ENCODE peak calls at places on chromosomes 3 and 15, in four cellular contexts. One of them, this sample, is unnamed.

GRCh38 chr15:29242466-29243242 is 27.0 kb downstream of the NSMCE3 start:
- DNase-seq in astrocyte of the spinal cord: no peak
- DNase-seq in Panc1: no peak
- DNase-seq in RWPE2: no peak
- DNase-seq in this sample: no peak

GRCh38 chr3:139309880-139310279 is 33.9 kb upstream of the MRPS22 start:
- DNase-seq in RWPE2: no peak
- DNase-seq in Panc1: no peak
- DNase-seq in astrocyte of the spinal cord: peak
- DNase-seq in this sample: no peak

GRCh38 chr3:136818191-136818850 is 605 bp upstream of the SLC35G2 start:
- DNase-seq in RWPE2: no peak
- DNase-seq in Panc1: peak
- DNase-seq in astrocyte of the spinal cord: peak
- DNase-seq in this sample: no peak

GRCh38 chr15:31101262-31102048 is at the start of gene TRPM1:
- DNase-seq in Panc1: no peak
- DNase-seq in astrocyte of the spinal cord: no peak
- DNase-seq in RWPE2: no peak
- DNase-seq in this sample: no peak

GRCh38 chr15:63599401-63600000 is 2.3 kb downstream of the FBXL22 start:
- DNase-seq in Panc1: no peak
- DNase-seq in astrocyte of the spinal cord: peak
- DNase-seq in RWPE2: no peak
- DNase-seq in this sample: no peak

GRCh38 chr3:49937081-49937480 is 2.9 kb upstream of the RBM6 start:
- DNase-seq in astrocyte of the spinal cord: no peak
- DNase-seq in Panc1: no peak
- DNase-seq in RWPE2: no peak
- DNase-seq in this sample: no peak

GRCh38 chr15:100853676-100854440 is 25.8 kb upstream of the ALDH1A3 start:
- DNase-seq in astrocyte of the spinal cord: no peak
- DNase-seq in RWPE2: peak
- DNase-seq in Panc1: no peak
- DNase-seq in this sample: no peak

GRCh38 chr3:3170998-3171397 is 8.5 kb downstream of the CRBN start:
- DNase-seq in astrocyte of the spinal cord: peak
- DNase-seq in Panc1: peak
- DNase-seq in RWPE2: no peak
- DNase-seq in this sample: peak

GRCh38 chr3:62615258-62615840 is 242.0 kb upstream of the FEZF2 start:
- DNase-seq in RWPE2: no peak
- DNase-seq in Panc1: no peak
- DNase-seq in astrocyte of the spinal cord: no peak
- DNase-seq in this sample: no peak

GRCh38 chr3:43629254-43629653 is 7.4 kb upstream of the ANO10 start:
- DNase-seq in Panc1: no peak
- DNase-seq in astrocyte of the spinal cord: no peak
- DNase-seq in RWPE2: no peak
- DNase-seq in this sample: no peak

GRCh38 chr15:42107483-42107882 is 13.1 kb upstream of the PLA2G4D start:
- DNase-seq in Panc1: no peak
- DNase-seq in astrocyte of the spinal cord: no peak
- DNase-seq in RWPE2: no peak
- DNase-seq in this sample: no peak

GRCh38 chr15:40297356-40297755 is 10.4 kb downstream of the PLCB2 start:
- DNase-seq in Panc1: no peak
- DNase-seq in astrocyte of the spinal cord: no peak
- DNase-seq in RWPE2: peak
- DNase-seq in this sample: no peak

GRCh38 chr3:105746226-105746996 is 122.4 kb downstream of the CBLB start:
- DNase-seq in astrocyte of the spinal cord: no peak
- DNase-seq in RWPE2: no peak
- DNase-seq in Panc1: no peak
- DNase-seq in this sample: no peak

GRCh38 chr3:113753376-113753985 is 6.6 kb downstream of the ATP6V1A start:
- DNase-seq in RWPE2: no peak
- DNase-seq in astrocyte of the spinal cord: no peak
- DNase-seq in Panc1: no peak
- DNase-seq in this sample: no peak

GRCh38 chr3:189635385-189635784 is 4.2 kb downstream of the TP63 start:
- DNase-seq in astrocyte of the spinal cord: no peak
- DNase-seq in RWPE2: no peak
- DNase-seq in Panc1: no peak
- DNase-seq in this sample: no peak

GRCh38 chr3:44661189-44661588 is 12.7 kb downstream of the ZNF35 start:
- DNase-seq in RWPE2: no peak
- DNase-seq in Panc1: no peak
- DNase-seq in astrocyte of the spinal cord: no peak
- DNase-seq in this sample: no peak

GRCh38 chr15:85026304-85027032 is 44.8 kb downstream of the PDE8A start:
- DNase-seq in Panc1: no peak
- DNase-seq in RWPE2: no peak
- DNase-seq in astrocyte of the spinal cord: no peak
- DNase-seq in this sample: no peak

GRCh38 chr3:64674591-64675076 is 13.2 kb downstream of the ADAMTS9 start:
- DNase-seq in Panc1: no peak
- DNase-seq in RWPE2: no peak
- DNase-seq in astrocyte of the spinal cord: no peak
- DNase-seq in this sample: no peak

GRCh38 chr3:76039431-76039830 is 254.1 kb upstream of the ZNF717 start:
- DNase-seq in Panc1: no peak
- DNase-seq in RWPE2: no peak
- DNase-seq in astrocyte of the spinal cord: peak
- DNase-seq in this sample: no peak

GRCh38 chr3:123367467-123368154 is 81.3 kb downstream of the ADCY5 start:
- DNase-seq in RWPE2: peak
- DNase-seq in Panc1: no peak
- DNase-seq in astrocyte of the spinal cord: no peak
- DNase-seq in this sample: no peak

GRCh38 chr3:58526124-58526957 is 10.6 kb downstream of the ACOX2 start:
- DNase-seq in RWPE2: no peak
- DNase-seq in astrocyte of the spinal cord: peak
- DNase-seq in Panc1: no peak
- DNase-seq in this sample: peak

GRCh38 chr3:73490453-73491311 is 134.1 kb downstream of the PDZRN3 start:
- DNase-seq in Panc1: no peak
- DNase-seq in astrocyte of the spinal cord: peak
- DNase-seq in RWPE2: no peak
- DNase-seq in this sample: peak

GRCh38 chr3:44680921-44681455 is 31.5 kb upstream of the ZNF502 start:
- DNase-seq in astrocyte of the spinal cord: no peak
- DNase-seq in RWPE2: no peak
- DNase-seq in Panc1: no peak
- DNase-seq in this sample: no peak

GRCh38 chr15:50440932-50441331 is 16.7 kb downstream of the USP8 start:
- DNase-seq in RWPE2: no peak
- DNase-seq in astrocyte of the spinal cord: no peak
- DNase-seq in Panc1: no peak
- DNase-seq in this sample: no peak

GRCh38 chr3:114299925-114300624 is 6.2 kb downstream of the TIGIT start:
- DNase-seq in astrocyte of the spinal cord: no peak
- DNase-seq in RWPE2: no peak
- DNase-seq in Panc1: no peak
- DNase-seq in this sample: no peak

GRCh38 chr3:31581660-31582059 is 48.9 kb downstream of the STT3B start:
- DNase-seq in Panc1: no peak
- DNase-seq in RWPE2: no peak
- DNase-seq in astrocyte of the spinal cord: no peak
- DNase-seq in this sample: no peak

GRCh38 chr3:112247900-112248299 is 46.1 kb downstream of the SLC9C1 start:
- DNase-seq in RWPE2: no peak
- DNase-seq in astrocyte of the spinal cord: no peak
- DNase-seq in Panc1: no peak
- DNase-seq in this sample: no peak

GRCh38 chr3:123449986-123450474 is 1.1 kb upstream of the ADCY5 start:
- DNase-seq in RWPE2: no peak
- DNase-seq in astrocyte of the spinal cord: no peak
- DNase-seq in Panc1: no peak
- DNase-seq in this sample: no peak

GRCh38 chr15:93072011-93072410 is 17.0 kb downstream of the RGMA start:
- DNase-seq in astrocyte of the spinal cord: peak
- DNase-seq in RWPE2: no peak
- DNase-seq in Panc1: no peak
- DNase-seq in this sample: peak

GRCh38 chr3:41900265-41900664 is 61.6 kb downstream of the ULK4 start:
- DNase-seq in astrocyte of the spinal cord: peak
- DNase-seq in RWPE2: no peak
- DNase-seq in Panc1: no peak
- DNase-seq in this sample: peak

GRCh38 chr3:42663581-42664442 is 10.3 kb downstream of the ZBTB47 start:
- DNase-seq in RWPE2: no peak
- DNase-seq in Panc1: no peak
- DNase-seq in astrocyte of the spinal cord: no peak
- DNase-seq in this sample: no peak

GRCh38 chr3:16174389-16174788 is at the start of gene GALNT15:
- DNase-seq in Panc1: no peak
- DNase-seq in astrocyte of the spinal cord: peak
- DNase-seq in RWPE2: no peak
- DNase-seq in this sample: peak

GRCh38 chr3:151085889-151086483 is 522 bp downstream of the MED12L start:
- DNase-seq in astrocyte of the spinal cord: no peak
- DNase-seq in RWPE2: no peak
- DNase-seq in Panc1: no peak
- DNase-seq in this sample: no peak

GRCh38 chr15:78976691-78977090 is 31.8 kb upstream of the CTSH start:
- DNase-seq in astrocyte of the spinal cord: no peak
- DNase-seq in Panc1: no peak
- DNase-seq in RWPE2: no peak
- DNase-seq in this sample: no peak

GRCh38 chr15:70670680-70671079 is 92.7 kb downstream of the UACA start:
- DNase-seq in Panc1: no peak
- DNase-seq in RWPE2: no peak
- DNase-seq in astrocyte of the spinal cord: peak
- DNase-seq in this sample: peak

GRCh38 chr3:157700405-157700804 is 197.2 kb upstream of the VEPH1 start:
- DNase-seq in Panc1: no peak
- DNase-seq in astrocyte of the spinal cord: no peak
- DNase-seq in RWPE2: no peak
- DNase-seq in this sample: no peak
- TF ChIP-seq CTCF in Panc1: peak
- TF ChIP-seq CTCF in astrocyte of the spinal cord: no peak
- TF ChIP-seq CTCF in RWPE2: no peak
- TF ChIP-seq CTCF in this sample: no peak

GRCh38 chr3:39064646-39065045 is 12.8 kb downstream of the WDR48 start:
- DNase-seq in astrocyte of the spinal cord: peak
- DNase-seq in Panc1: no peak
- DNase-seq in RWPE2: no peak
- DNase-seq in this sample: peak

GRCh38 chr3:39067286-39067685 is 15.5 kb downstream of the WDR48 start:
- DNase-seq in astrocyte of the spinal cord: no peak
- DNase-seq in Panc1: no peak
- DNase-seq in RWPE2: no peak
- DNase-seq in this sample: no peak

GRCh38 chr3:39062180-39062579 is 10.4 kb downstream of the WDR48 start:
- DNase-seq in astrocyte of the spinal cord: no peak
- DNase-seq in RWPE2: no peak
- DNase-seq in Panc1: no peak
- DNase-seq in this sample: no peak

GRCh38 chr3:39063143-39063542 is 11.3 kb downstream of the WDR48 start:
- DNase-seq in Panc1: no peak
- DNase-seq in astrocyte of the spinal cord: no peak
- DNase-seq in RWPE2: no peak
- DNase-seq in this sample: no peak

GRCh38 chr3:39065197-39065596 is 13.4 kb downstream of the WDR48 start:
- DNase-seq in astrocyte of the spinal cord: peak
- DNase-seq in Panc1: peak
- DNase-seq in RWPE2: no peak
- DNase-seq in this sample: peak
- TF ChIP-seq CTCF in astrocyte of the spinal cord: peak
- TF ChIP-seq CTCF in Panc1: peak
- TF ChIP-seq CTCF in RWPE2: no peak
- TF ChIP-seq CTCF in this sample: peak

GRCh38 chr3:125165189-125165947 is 47.2 kb downstream of the SLC12A8 start:
- DNase-seq in astrocyte of the spinal cord: peak
- DNase-seq in RWPE2: no peak
- DNase-seq in Panc1: peak
- DNase-seq in this sample: no peak
- TF ChIP-seq CTCF in astrocyte of the spinal cord: peak
- TF ChIP-seq CTCF in RWPE2: peak
- TF ChIP-seq CTCF in Panc1: peak
- TF ChIP-seq CTCF in this sample: peak

DNA sequence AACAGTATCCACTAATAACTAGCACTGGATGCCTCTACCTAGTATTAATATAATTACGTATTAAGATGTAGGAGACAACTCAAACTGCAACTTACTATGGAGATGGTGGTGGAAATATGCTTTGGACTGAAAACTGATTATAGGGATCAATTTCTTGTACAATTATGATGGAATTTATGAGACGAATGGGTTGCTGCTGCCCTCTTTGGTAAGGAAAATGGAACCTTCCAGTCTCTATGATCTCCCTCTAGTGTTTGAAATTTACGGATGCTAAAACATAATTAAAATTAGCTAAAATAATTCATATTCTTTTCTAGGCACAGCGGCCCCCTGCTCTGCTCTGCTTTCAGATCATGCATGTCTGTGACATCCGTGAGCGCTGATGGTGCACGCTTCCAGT is 132.3 kb downstream of the NR2F2 start:
- DNase-seq in RWPE2: no peak
- DNase-seq in astrocyte of the spinal cord: no peak
- DNase-seq in Panc1: no peak
- DNase-seq in this sample: no peak
- TF ChIP-seq CTCF in RWPE2: peak
- TF ChIP-seq CTCF in astrocyte of the spinal cord: no peak
- TF ChIP-seq CTCF in Panc1: peak
- TF ChIP-seq CTCF in this sample: peak

DNA sequence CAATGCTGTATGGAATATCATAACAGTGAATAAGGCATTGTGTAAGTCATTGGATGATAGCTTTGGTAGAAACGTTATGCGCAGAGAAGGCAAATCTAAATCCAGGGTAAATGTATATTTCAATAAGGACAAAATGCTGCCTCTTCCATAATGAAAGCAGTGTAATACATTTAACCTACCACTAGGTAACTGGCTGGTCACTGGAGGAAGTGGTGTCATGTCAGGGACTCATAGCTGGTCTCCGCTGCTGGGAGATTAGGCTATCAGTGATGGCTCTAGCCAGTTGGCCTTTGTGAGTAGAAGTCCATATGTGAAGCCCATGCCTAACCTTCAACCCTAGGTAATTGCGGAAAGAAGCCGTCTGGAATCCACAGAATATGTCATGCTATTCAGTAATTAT is 140.9 kb downstream of the NLGN1 start:
- DNase-seq in RWPE2: no peak
- DNase-seq in astrocyte of the spinal cord: no peak
- DNase-seq in Panc1: no peak
- DNase-seq in this sample: no peak
- TF ChIP-seq CTCF in RWPE2: no peak
- TF ChIP-seq CTCF in astrocyte of the spinal cord: no peak
- TF ChIP-seq CTCF in Panc1: no peak
- TF ChIP-seq CTCF in this sample: no peak

This sample was measured in astrocyte of the cerebellum.